ENCODE peak calls at places on chromosomes 13 and 19, in nine cellular contexts. Q, X, B, N, M, G, T, R and V are unnamed samples.

GRCh38 chr19:41945135-41945766 is 13.9 kb downstream of the RABAC1 start:
- DNase-seq in T (no peak), Q (no peak), M (no peak), B (no peak), X (no peak), R (no peak), N (no peak), G (no peak), V (peak; percentile 61)

GRCh38 chr19:33064778-33065550 is at the start of gene RHPN2:
- DNase-seq in N (no peak), M (peak; percentile 74), T (peak; percentile 58), Q (peak; percentile 88), X (peak; percentile 48), R (peak; percentile 62), G (no peak), B (no peak), V (peak; percentile 81)

GRCh38 chr19:40804783-40805242 is 5.8 kb downstream of the EGLN2 start:
- DNase-seq in G (no peak), X (no peak), N (no peak), R (no peak), B (no peak), Q (no peak), M (no peak), T (no peak), V (peak; percentile 73)

GRCh38 chr13:34011552-34012085 is 193.7 kb downstream of the RFC3 start:
- DNase-seq in T (no peak), M (no peak), B (no peak), N (no peak), R (no peak), G (no peak), X (no peak), Q (no peak), V (no peak)

GRCh38 chr19:32581704-32582164 is 744 bp downstream of the PDCD5 start:
- DNase-seq in Q (peak; percentile 27), T (no peak), X (peak; percentile 46), B (peak; percentile 21), M (peak; percentile 37), G (peak; percentile 36), R (no peak), N (no peak), V (no peak)

GRCh38 chr13:25729201-25729600 is 322.6 kb downstream of the SHISA2 start:
- DNase-seq in M (no peak), Q (no peak), G (no peak), R (no peak), X (no peak), B (no peak), T (no peak), N (no peak), V (no peak)

GRCh38 chr13:71864094-71864980 is 2.7 kb downstream of the DACH1 start:
- DNase-seq in T (peak; percentile 59), G (peak; percentile 0), X (peak; percentile 54), B (no peak), M (peak; percentile 40), N (no peak), R (peak; percentile 36), Q (peak; percentile 17), V (no peak)

GRCh38 chr19:37348060-37348459 is 22.8 kb upstream of the ZNF527 start:
- DNase-seq in Q (no peak), R (no peak), X (no peak), G (no peak), T (no peak), B (no peak), M (no peak), N (no peak), V (no peak)

GRCh38 chr19:35986664-35987570 is 8.1 kb upstream of the SDHAF1 start:
- DNase-seq in G (no peak), R (no peak), Q (peak; percentile 58), N (peak; percentile 33), X (no peak), B (no peak), M (peak; percentile 59), T (peak; percentile 39), V (no peak)

GRCh38 chr13:102128216-102128800 is 273.5 kb downstream of the FGF14 start:
- DNase-seq in X (no peak), G (no peak), T (no peak), M (peak; percentile 21), Q (peak; percentile 91), R (no peak), N (no peak), B (no peak), V (no peak)

GRCh38 chr19:12757544-12758274 is 6.1 kb downstream of the BEST2 start:
- DNase-seq in X (peak; percentile 82), B (no peak), G (peak; percentile 71), Q (peak; percentile 83), T (peak; percentile 51), M (peak; percentile 89), N (no peak), R (peak; percentile 77), V (peak; percentile 76)

DNA sequence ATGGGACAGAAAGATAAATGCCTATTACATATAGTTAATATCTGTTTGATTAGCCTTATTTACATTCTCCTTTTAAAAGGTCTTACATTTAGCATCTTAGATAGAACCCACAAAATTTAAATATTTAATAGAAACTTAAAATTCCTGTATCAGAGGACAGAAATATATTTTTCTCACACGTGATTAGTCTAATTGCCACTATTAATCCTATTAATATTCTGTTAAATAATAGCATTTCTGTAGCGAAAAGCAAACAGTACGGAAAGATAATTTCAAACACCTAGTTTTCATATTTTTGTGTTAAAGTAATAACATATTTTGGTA is 380 bp upstream of the ZNF30 start:
- DNase-seq in G (no peak), R (no peak), N (no peak), B (no peak), X (no peak), Q (no peak), T (no peak), M (no peak), V (no peak)
- H3K4me3 ChIP-seq in G (no peak overlapping the region), R (no peak overlapping the region), N (peak overlapping the region; percentile 63), B (peak overlapping the region; percentile 82), X (no peak overlapping the region), Q (peak overlapping the region; percentile 66), T (no peak overlapping the region), M (no peak overlapping the region), V (peak overlapping the region; percentile 76)

GRCh38 chr19:18227781-18228271 is 1.6 kb upstream of the PDE4C start:
- DNase-seq in B (no peak), R (no peak), G (no peak), N (no peak), Q (no peak), T (no peak), X (peak; percentile 45), M (no peak), V (no peak)

GRCh38 chr19:18225355-18225701 is 910 bp downstream of the PDE4C start:
- DNase-seq in B (no peak), Q (no peak), R (no peak), G (no peak), N (no peak), M (no peak), T (no peak), X (no peak), V (no peak)

GRCh38 chr19:18229474-18229873 is 3.2 kb upstream of the PDE4C start:
- DNase-seq in M (no peak), G (no peak), T (no peak), N (no peak), Q (no peak), B (no peak), R (no peak), X (no peak), V (no peak)

GRCh38 chr19:18225702-18226468 is at the start of gene PDE4C:
- DNase-seq in X (peak; percentile 66), Q (peak; percentile 64), M (no peak), B (no peak), T (no peak), N (no peak), G (no peak), R (no peak), V (no peak)

GRCh38 chr19:18226956-18227780 is 930 bp upstream of the PDE4C start:
- DNase-seq in B (no peak), X (no peak), G (no peak), T (no peak), R (no peak), M (no peak), N (no peak), Q (no peak), V (no peak)
- H3K27ac ChIP-seq in B (no peak overlapping the region), X (no peak overlapping the region), G (no peak overlapping the region), T (no peak overlapping the region), R (no peak overlapping the region), M (no peak overlapping the region), N (no peak overlapping the region), Q (no peak overlapping the region), V (no peak overlapping the region)

GRCh38 chr19:3970808-3971598 is at the start of gene DAPK3:
- DNase-seq in R (peak; percentile 98), T (peak; percentile 97), M (peak; percentile 100), Q (peak; percentile 97), B (peak; percentile 95), N (peak; percentile 98), X (peak; percentile 99), G (peak; percentile 97), V (peak; percentile 98)

GRCh38 chr19:3966051-3967017 is 4.6 kb downstream of the DAPK3 start:
- DNase-seq in T (no peak), X (no peak), Q (no peak), B (no peak), G (no peak), N (no peak), M (no peak), R (peak; percentile 83), V (peak; percentile 90)

GRCh38 chr19:3969435-3970312 is 1.2 kb downstream of the DAPK3 start:
- DNase-seq in Q (peak; percentile 65), B (peak; percentile 62), X (no peak), T (no peak), N (no peak), M (peak; percentile 89), G (peak; percentile 81), R (no peak), V (peak; percentile 57)

GRCh38 chr19:3970313-3970807 is 539 bp downstream of the DAPK3 start:
- DNase-seq in Q (no peak), T (no peak), N (no peak), X (no peak), G (no peak), M (no peak), B (no peak), R (no peak), V (no peak)

DNA sequence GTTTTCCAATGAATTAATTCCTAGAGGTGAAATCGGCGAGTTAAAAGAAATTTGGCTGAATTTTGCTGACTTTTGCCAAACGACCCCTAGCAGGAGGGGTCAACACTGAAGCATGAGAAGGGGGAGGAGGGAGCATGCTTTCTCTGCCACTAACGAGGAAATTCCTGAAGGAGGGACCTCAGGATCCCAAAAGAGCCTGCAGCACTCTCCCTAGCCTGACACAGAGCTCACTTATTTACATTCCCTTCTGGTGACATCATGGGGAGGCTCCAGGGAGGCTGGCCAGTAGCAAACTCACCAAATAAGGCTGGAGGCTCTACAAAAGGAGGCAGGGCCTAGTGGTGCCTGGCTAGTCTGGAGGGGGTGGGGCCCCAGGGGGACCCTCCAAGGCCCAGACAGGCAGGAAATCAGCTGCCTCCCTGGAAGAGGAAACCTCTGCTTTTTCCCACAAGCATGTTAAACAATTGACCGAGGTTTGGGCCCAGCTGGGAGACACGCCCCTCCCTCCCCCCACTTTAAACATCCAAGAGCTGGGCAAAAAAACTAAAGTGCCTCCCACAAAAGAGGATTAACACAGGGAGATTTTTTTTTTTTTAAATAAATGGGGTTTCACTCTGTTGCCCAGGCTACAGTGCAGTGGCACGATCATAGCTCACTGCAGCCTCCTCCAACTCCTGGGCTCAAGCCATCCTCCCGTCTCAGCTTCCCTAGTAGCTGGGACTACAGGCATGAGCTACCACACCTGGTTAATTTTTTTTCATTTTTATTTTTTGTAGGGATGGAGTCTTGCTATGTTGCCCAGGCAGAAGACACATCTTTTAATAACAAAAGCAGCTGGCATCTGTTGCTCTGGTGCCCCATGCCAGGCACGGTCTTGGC is 2.1 kb downstream of the DAPK3 start:
- DNase-seq in T (peak; percentile 87), X (peak; percentile 95), Q (peak; percentile 99), N (no peak), B (peak; percentile 100), G (peak; percentile 99), M (peak; percentile 100), R (peak; percentile 81), V (peak; percentile 87)
- H3K4me3 ChIP-seq in T (peak overlapping the region; percentile 15), X (no peak overlapping the region), Q (peak overlapping the region; percentile 93), N (peak overlapping the region; percentile 88), B (peak overlapping the region; percentile 98), G (peak overlapping the region; percentile 98), M (no peak overlapping the region), R (no peak overlapping the region), V (peak overlapping the region; percentile 98)

GRCh38 chr13:21901772-21902708 is 231.2 kb downstream of the FGF9 start:
- DNase-seq in T (peak; percentile 49), Q (no peak), B (no peak), M (no peak), X (no peak), G (no peak), N (no peak), R (no peak), V (no peak)
- H3K27ac ChIP-seq in T (no peak overlapping the region), Q (no peak overlapping the region), B (no peak overlapping the region), M (no peak overlapping the region), X (no peak overlapping the region), G (no peak overlapping the region), N (no peak overlapping the region), R (no peak overlapping the region), V (no peak overlapping the region)